ENCODE peak calls at places on chromosomes 3 and 15, in four cellular contexts. N is activated naive CD8-positive, alpha-beta T cell treated with anti-CD3 and anti-CD28 coated beads for 36 hours; O is activated T-cell treated with anti-CD3 and anti-CD28 coated beads for 48 hours; B is heart left ventricle. C is an unnamed sample.

GRCh38 chr15:57916695-57917094 is 148.8 kb downstream of the ALDH1A2 start:
- DNase-seq in N (no peak), O (no peak), B (no peak), C (no peak)

GRCh38 chr15:39501366-39501765 is 79.5 kb upstream of the THBS1 start:
- DNase-seq in N (no peak), O (no peak), B (no peak), C (no peak)

GRCh38 chr15:55403531-55403930 is 4.6 kb downstream of the CCPG1 start:
- DNase-seq in N (no peak), O (no peak), B (no peak), C (no peak)

GRCh38 chr3:9308298-9308990 is 54.4 kb upstream of the THUMPD3 start:
- DNase-seq in N (no peak), O (no peak), B (no peak), C (no peak)

GRCh38 chr3:45366305-45366704 is 22.1 kb upstream of the LARS2 start:
- DNase-seq in N (no peak), O (no peak), B (no peak), C (no peak)

GRCh38 chr3:47418167-47419082 is 37.6 kb downstream of the PTPN23 start:
- DNase-seq in N (no peak), O (no peak), B (no peak), C (no peak)

GRCh38 chr15:69760263-69760855 is 307.7 kb downstream of the RPLP1 start:
- DNase-seq in N (peak; percentile 41), O (no peak), B (no peak), C (no peak)

GRCh38 chr3:184171562-184171961 is 3.1 kb upstream of the AP2M1 start:
- DNase-seq in N (no peak), O (no peak), B (no peak), C (no peak)

GRCh38 chr3:126451511-126451910 is 24.2 kb downstream of the ZXDC start:
- DNase-seq in N (no peak), O (no peak), B (peak; percentile 14), C (no peak)

GRCh38 chr3:25557641-25558040 is 107.1 kb downstream of the TOP2B start:
- DNase-seq in N (no peak), O (no peak), B (no peak), C (no peak)

GRCh38 chr15:93049914-93050534 is 39.0 kb downstream of the RGMA start:
- DNase-seq in N (no peak), O (no peak), B (no peak), C (no peak)

GRCh38 chr3:151925876-151926275 is 52.4 kb downstream of the SUCNR1 start:
- DNase-seq in N (no peak), O (no peak), B (no peak), C (no peak)

GRCh38 chr3:192128922-192129321 is 598.4 kb downstream of the FGF12 start:
- DNase-seq in N (no peak), O (no peak), B (no peak), C (no peak)

GRCh38 chr15:90379263-90379662 is 8.8 kb upstream of the IQGAP1 start:
- DNase-seq in N (no peak), O (no peak), B (no peak), C (no peak)

GRCh38 chr3:100516843-100517242 is 24.4 kb downstream of the TMEM45A start:
- DNase-seq in N (no peak), O (no peak), B (no peak), C (no peak)

GRCh38 chr3:196603683-196604082 is 35.2 kb downstream of the FBXO45 start:
- DNase-seq in N (no peak), O (no peak), B (no peak), C (no peak)

GRCh38 chr15:59191855-59192237 is 14.8 kb upstream of the LDHAL6B start:
- DNase-seq in N (no peak), O (no peak), B (no peak), C (no peak)

GRCh38 chr3:62611541-62612240 is 238.3 kb upstream of the FEZF2 start:
- DNase-seq in N (no peak), O (no peak), B (no peak), C (no peak)

GRCh38 chr3:48408823-48409281 is 21.0 kb downstream of the PLXNB1 start:
- DNase-seq in N (no peak), O (no peak), B (peak; percentile 12), C (no peak)

GRCh38 chr15:100124936-100125626 is 216.7 kb downstream of the ADAMTS17 start:
- DNase-seq in N (no peak), O (no peak), B (no peak), C (no peak)

GRCh38 chr15:22780267-22780666 is 6.2 kb upstream of the NIPA1 start:
- DNase-seq in N (no peak), O (no peak), B (no peak), C (no peak)

GRCh38 chr3:185688808-185689207 is 102.7 kb downstream of the SENP2 start:
- DNase-seq in N (no peak), O (peak; percentile 18), B (no peak), C (peak; percentile 3)

GRCh38 chr3:122268257-122269024 is 56.6 kb upstream of the CSTA start:
- DNase-seq in N (no peak), O (no peak), B (no peak), C (no peak)

GRCh38 chr3:169594402-169594801 is 69.1 kb downstream of the MECOM start:
- DNase-seq in N (no peak), O (no peak), B (no peak), C (no peak)

GRCh38 chr3:187519428-187519890 is 150.7 kb downstream of the SST start:
- DNase-seq in N (no peak), O (no peak), B (no peak), C (no peak)

C was measured in nucleus accumbens.